ENCODE peak calls at places on chromosomes 5 and 9, in five cellular contexts. A is CD4-positive, alpha-beta T cell; I is progenitor cell of endocrine pancreas; X is retinal pigment epithelial cell; T is AG09309. Y is an unnamed sample.

GRCh38 chr5:159917919-159918487 is 1.7 kb downstream of the ADRA1B start:
- DNase-seq in A (no peak), I (no peak), X (no peak), T (no peak), Y (no peak)

GRCh38 chr9:137531099-137531765 is 19.0 kb downstream of the PNPLA7 start:
- DNase-seq in A (no peak), I (no peak), X (no peak), T (no peak), Y (no peak)

GRCh38 chr9:78369644-78370219 is 72.8 kb downstream of the PSAT1 start:
- DNase-seq in A (peak), I (peak), X (no peak), T (no peak), Y (peak)

GRCh38 chr5:19240150-19240549 is 747.9 kb downstream of the CDH18 start:
- DNase-seq in A (no peak), I (no peak), X (peak), T (no peak), Y (no peak)

GRCh38 chr9:81028504-81028903 is 660.8 kb downstream of the TLE1 start:
- DNase-seq in A (no peak), I (no peak), X (peak), T (peak), Y (no peak)

GRCh38 chr9:72898784-72899733 is 53.8 kb downstream of the ALDH1A1 start:
- DNase-seq in A (no peak), I (no peak), X (no peak), T (no peak), Y (no peak)

GRCh38 chr9:16461231-16461840 is 409.1 kb downstream of the BNC2 start:
- DNase-seq in A (no peak), I (no peak), X (peak), T (no peak), Y (no peak)

GRCh38 chr5:108548684-108549596 is 167.0 kb upstream of the FBXL17 start:
- DNase-seq in A (no peak), I (no peak), X (no peak), T (no peak), Y (no peak)

GRCh38 chr9:20591223-20591622 is 31.1 kb downstream of the MLLT3 start:
- DNase-seq in A (no peak), I (no peak), X (no peak), T (no peak), Y (no peak)

GRCh38 chr5:166909926-166910325 is 1381.5 kb upstream of the WWC1 start:
- DNase-seq in A (no peak), I (no peak), X (no peak), T (no peak), Y (no peak)

GRCh38 chr5:125375143-125375542 is 628.7 kb upstream of the ZNF608 start:
- DNase-seq in A (no peak), I (no peak), X (no peak), T (no peak), Y (no peak)

GRCh38 chr9:100117316-100117715 is 18.3 kb downstream of the INVS start:
- DNase-seq in A (no peak), I (no peak), X (no peak), T (no peak), Y (no peak)

GRCh38 chr5:160009591-160009989 is 651 bp downstream of the TTC1 start:
- DNase-seq in A (no peak), I (no peak), X (no peak), T (no peak), Y (no peak)

GRCh38 chr5:149740866-149741459 is 10.9 kb downstream of the PPARGC1B start:
- DNase-seq in A (no peak), I (no peak), X (no peak), T (no peak), Y (no peak)

GRCh38 chr9:35114113-35114847 is 1.4 kb downstream of the ATOSB start:
- DNase-seq in A (peak), I (no peak), X (peak), T (peak), Y (peak)

GRCh38 chr5:96881511-96882115 is 5.3 kb downstream of the ERAP2 start:
- DNase-seq in A (no peak), I (no peak), X (peak), T (peak), Y (no peak)

GRCh38 chr9:27117489-27118135 is 8.6 kb downstream of the TEK start:
- DNase-seq in A (no peak), I (no peak), X (no peak), T (no peak), Y (no peak)

GRCh38 chr9:114465906-114466900 is 39.1 kb downstream of the WHRN start:
- DNase-seq in A (no peak), I (no peak), X (no peak), T (no peak), Y (no peak)

GRCh38 chr9:121735065-121735791 is 83.8 kb downstream of the DAB2IP start:
- DNase-seq in A (no peak), I (no peak), X (no peak), T (peak), Y (peak)
- TF ChIP-seq CTCF in A (no peak), I (peak), X (peak), T (peak), Y (no peak)

DNA sequence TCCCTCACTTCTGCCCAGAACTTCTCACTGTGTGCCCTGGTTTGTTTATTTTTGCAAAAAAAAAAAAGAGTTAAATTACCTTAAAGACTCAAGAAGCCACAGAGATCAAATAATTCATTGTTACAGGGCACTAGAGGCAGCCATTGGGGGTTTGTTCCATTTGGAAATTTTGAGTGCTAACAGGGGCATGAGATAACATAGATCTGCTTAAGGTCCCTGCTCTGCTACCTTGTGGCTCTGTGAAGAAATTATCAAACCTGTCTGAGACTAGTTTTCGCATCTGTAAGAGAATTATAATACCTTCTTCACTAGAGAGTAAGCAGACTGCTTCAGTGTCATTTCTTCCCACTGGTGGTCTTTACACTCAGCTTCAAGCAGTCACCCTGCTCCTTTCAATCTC is 394 bp downstream of the TLR4 start:
- DNase-seq in A (no peak), I (no peak), X (no peak), T (no peak), Y (no peak)
- TF ChIP-seq CTCF in A (no peak), I (no peak), X (no peak), T (no peak), Y (no peak)

GRCh38 chr9:892123-892522 is 50.6 kb downstream of the DMRT1 start:
- DNase-seq in A (no peak), I (no peak), X (no peak), T (no peak), Y (no peak)
- TF ChIP-seq CTCF in A (no peak), I (peak), X (peak), T (no peak), Y (no peak)

GRCh38 chr9:101460965-101461364 is 25.4 kb upstream of the ALDOB start:
- DNase-seq in A (no peak), I (no peak), X (no peak), T (no peak), Y (no peak)

GRCh38 chr9:101453776-101454570 is 18.4 kb upstream of the ALDOB start:
- DNase-seq in A (no peak), I (no peak), X (no peak), T (no peak), Y (no peak)

GRCh38 chr9:101458955-101459631 is 23.5 kb upstream of the ALDOB start:
- DNase-seq in A (no peak), I (no peak), X (peak), T (peak), Y (peak)

GRCh38 chr9:101455656-101456235 is 20.2 kb upstream of the ALDOB start:
- DNase-seq in A (no peak), I (no peak), X (no peak), T (no peak), Y (no peak)

DNA sequence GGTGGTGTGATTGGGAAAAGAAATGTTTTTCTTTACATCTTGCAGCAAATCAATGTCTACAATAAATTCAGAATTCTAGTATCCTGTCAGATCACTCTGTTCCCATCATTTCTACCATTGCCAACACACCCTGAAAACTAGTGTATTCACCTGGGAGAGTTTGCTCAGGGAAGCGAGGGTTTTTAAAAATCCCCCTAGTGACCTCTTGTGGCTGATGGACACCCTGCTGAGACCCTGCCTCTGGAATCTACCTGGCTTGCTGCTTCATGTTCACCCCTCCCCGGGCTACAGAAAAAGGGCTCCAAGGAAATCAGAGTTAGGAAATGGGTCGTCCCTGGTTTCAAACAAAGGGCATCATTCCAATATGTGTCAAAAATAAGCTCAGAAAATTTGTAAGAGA is 21.4 kb upstream of the ALDOB start:
- DNase-seq in A (no peak), I (no peak), X (no peak), T (no peak), Y (no peak)
- TF ChIP-seq CTCF in A (no peak), I (peak), X (peak), T (no peak), Y (no peak)

GRCh38 chr9:109203761-109204360 is 36.8 kb upstream of the FRRS1L start:
- DNase-seq in A (no peak), I (no peak), X (peak), T (no peak), Y (no peak)
- TF ChIP-seq CTCF in A (no peak), I (no peak), X (no peak), T (no peak), Y (no peak)

GRCh38 chr5:143021595-143021994 is 251.4 kb downstream of the ARHGAP26 start:
- DNase-seq in A (no peak), I (no peak), X (no peak), T (no peak), Y (no peak)

GRCh38 chr5:143025971-143026370 is 255.8 kb downstream of the ARHGAP26 start:
- DNase-seq in A (no peak), I (no peak), X (no peak), T (no peak), Y (no peak)

GRCh38 chr5:143024227-143024920 is 254.2 kb downstream of the ARHGAP26 start:
- DNase-seq in A (no peak), I (no peak), X (no peak), T (no peak), Y (no peak)

GRCh38 chr5:143025376-143025775 is 255.2 kb downstream of the ARHGAP26 start:
- DNase-seq in A (no peak), I (no peak), X (no peak), T (no peak), Y (no peak)

GRCh38 chr5:143023447-143024096 is 253.4 kb downstream of the ARHGAP26 start:
- DNase-seq in A (no peak), I (no peak), X (no peak), T (no peak), Y (peak)
- TF ChIP-seq CTCF in A (no peak), I (no peak), X (no peak), T (peak), Y (no peak)